ENCODE peak calls at places on chromosomes 1 and 21, in six cellular contexts. P, N, S, H, K and B are unnamed samples.

GRCh38 chr1:152654110-152654509 is 9.1 kb upstream of the LCE2D start:
- DNase-seq in H (peak; percentile 55), P (peak; percentile 63), S (peak; percentile 17), K (no peak), N (peak; percentile 30), B (peak; percentile 47)

GRCh38 chr1:198113302-198113701 is 43.5 kb upstream of the NEK7 start:
- DNase-seq in H (no peak), P (peak; percentile 80), S (no peak), N (no peak), K (no peak), B (no peak)

GRCh38 chr1:35715568-35716002 is 3.1 kb downstream of the C1orf216 start:
- DNase-seq in N (peak; percentile 73), H (peak; percentile 86), S (no peak), P (peak; percentile 83), K (peak; percentile 58), B (peak; percentile 73)

GRCh38 chr1:22796642-22797041 is 86.0 kb downstream of the EPHB2 start:
- DNase-seq in K (no peak), P (no peak), N (no peak), H (no peak), S (no peak), B (no peak)

GRCh38 chr21:28605138-28605537 is 387.5 kb downstream of the LTN1 start:
- DNase-seq in S (no peak), N (no peak), P (no peak), H (no peak), K (no peak), B (no peak)

GRCh38 chr1:156241311-156241811 is 623 bp upstream of the BGLAP start:
- DNase-seq in S (no peak), P (peak; percentile 66), H (no peak), K (no peak), N (no peak), B (peak; percentile 45)

GRCh38 chr21:37848721-37849490 is 67.4 kb downstream of the KCNJ6 start:
- DNase-seq in P (peak; percentile 67), N (no peak), S (no peak), H (no peak), K (no peak), B (peak; percentile 28)

GRCh38 chr1:119968068-119968492 is 71.8 kb upstream of the ADAM30 start:
- DNase-seq in P (peak; percentile 64), H (peak; percentile 47), S (peak; percentile 42), K (peak; percentile 42), N (no peak), B (peak; percentile 45)

GRCh38 chr1:110783292-110783918 is 89.5 kb upstream of the CD53 start:
- DNase-seq in K (peak; percentile 29), N (peak; percentile 72), P (peak; percentile 50), H (peak; percentile 61), S (peak; percentile 48), B (peak; percentile 38)

GRCh38 chr1:185681034-185681633 is 53.1 kb upstream of the HMCN1 start:
- DNase-seq in K (peak; percentile 41), P (peak; percentile 58), N (peak; percentile 80), S (peak; percentile 26), H (no peak), B (peak; percentile 42)

GRCh38 chr1:75672528-75673393 is 51.7 kb upstream of the ACADM start:
- DNase-seq in N (no peak), K (no peak), S (no peak), P (peak; percentile 86), H (no peak), B (peak; percentile 80)

GRCh38 chr1:55051169-55051568 is 11.8 kb downstream of the PCSK9 start:
- DNase-seq in S (no peak), P (no peak), H (no peak), K (no peak), N (no peak), B (no peak)

GRCh38 chr1:2786329-2787162 is 14.9 kb downstream of the TTC34 start:
- DNase-seq in K (peak; percentile 22), H (peak; percentile 62), P (no peak), N (peak; percentile 0), S (peak; percentile 54), B (no peak)

GRCh38 chr1:164651378-164651951 is 92.5 kb downstream of the PBX1 start:
- DNase-seq in K (no peak), N (no peak), P (peak; percentile 77), H (no peak), S (no peak), B (peak; percentile 33)

GRCh38 chr1:228340686-228341449 is 65.8 kb downstream of the TRIM11 start:
- DNase-seq in S (no peak), N (no peak), K (no peak), P (no peak), H (peak; percentile 34), B (no peak)

GRCh38 chr1:183139281-183139942 is 46.7 kb upstream of the LAMC2 start:
- DNase-seq in S (no peak), H (no peak), P (peak; percentile 75), N (no peak), K (no peak), B (no peak)

GRCh38 chr1:88983791-88984552 is 8.5 kb downstream of the KYAT3 start:
- DNase-seq in H (no peak), S (peak; percentile 15), K (no peak), N (peak; percentile 37), P (peak; percentile 73), B (peak; percentile 19)

GRCh38 chr21:41634858-41635257 is 126.9 kb upstream of the TMPRSS2 start:
- DNase-seq in P (peak; percentile 91), N (no peak), K (no peak), H (no peak), S (no peak), B (peak; percentile 65)